ENCODE peak calls at places on chromosomes 11 and 22, in four cellular contexts. Z, B, N and A are unnamed samples.

GRCh38 chr11:17012712-17013547 is 1.3 kb downstream of the PLEKHA7 start:
- DNase-seq in Z (peak), B (peak), N (no peak), A (no peak)

GRCh38 chr22:50015451-50016307 is 3.1 kb upstream of the IL17REL start:
- DNase-seq in Z (peak), B (no peak), N (no peak), A (no peak)

GRCh38 chr11:80146231-80146630 is 705.4 kb upstream of the TENM4 start:
- DNase-seq in Z (no peak), B (no peak), N (no peak), A (no peak)

GRCh38 chr22:25057013-25057881 is 104.7 kb downstream of the KIAA1671 start:
- DNase-seq in Z (peak), B (peak), N (peak), A (no peak)

GRCh38 chr22:44286673-44287072 is 26.1 kb downstream of the SHISAL1 start:
- DNase-seq in Z (no peak), B (no peak), N (no peak), A (no peak)

GRCh38 chr11:65547446-65548125 is 10.6 kb downstream of the LTBP3 start:
- DNase-seq in Z (no peak), B (no peak), N (no peak), A (no peak)

GRCh38 chr22:40920526-40920925 is 30.7 kb upstream of the RBX1 start:
- DNase-seq in Z (no peak), B (no peak), N (no peak), A (no peak)

GRCh38 chr11:44011797-44012196 is 36.0 kb upstream of the ACCSL start:
- DNase-seq in Z (no peak), B (no peak), N (no peak), A (peak)

GRCh38 chr11:76861490-76861953 is 804 bp downstream of the ACER3 start:
- DNase-seq in Z (no peak), B (no peak), N (no peak), A (no peak)

GRCh38 chr11:26578998-26579635 is 7.1 kb upstream of the MUC15 start:
- DNase-seq in Z (no peak), B (no peak), N (no peak), A (no peak)

GRCh38 chr11:44005076-44005800 is 42.5 kb upstream of the ACCSL start:
- DNase-seq in Z (no peak), B (no peak), N (no peak), A (no peak)

GRCh38 chr22:48152916-48153315 is 1390.5 kb downstream of the TBC1D22A start:
- DNase-seq in Z (no peak), B (no peak), N (no peak), A (no peak)

GRCh38 chr11:106828576-106828975 is 189.7 kb downstream of the GUCY1A2 start:
- DNase-seq in Z (no peak), B (no peak), N (no peak), A (no peak)

GRCh38 chr11:132115454-132115853 is 745.0 kb downstream of the NTM start:
- DNase-seq in Z (no peak), B (no peak), N (no peak), A (peak)

GRCh38 chr11:69295995-69296889 is 2.3 kb downstream of the MYEOV start:
- DNase-seq in Z (peak), B (no peak), N (peak), A (peak)

GRCh38 chr11:73990727-73991126 is 8.1 kb upstream of the UCP2 start:
- DNase-seq in Z (no peak), B (no peak), N (no peak), A (no peak)

GRCh38 chr11:59263225-59263894 is 50.6 kb upstream of the MPEG1 start:
- DNase-seq in Z (no peak), B (peak), N (no peak), A (no peak)

GRCh38 chr11:78079232-78080083 is at the start of gene NDUFC2:
- DNase-seq in Z (peak), B (peak), N (peak), A (peak)
- TF ChIP-seq CTCF in Z (no peak), B (no peak), N (no peak), A (no peak)

GRCh38 chr22:38067771-38068360 is 10.7 kb downstream of the PICK1 start:
- DNase-seq in Z (no peak), B (no peak), N (no peak), A (no peak)
- TF ChIP-seq CTCF in Z (no peak), B (no peak), N (no peak), A (no peak)

GRCh38 chr11:130241697-130242096 is 73.0 kb downstream of the ZBTB44 start:
- DNase-seq in Z (no peak), B (no peak), N (no peak), A (no peak)
- TF ChIP-seq CTCF in Z (no peak), B (no peak), N (no peak), A (no peak)

DNA sequence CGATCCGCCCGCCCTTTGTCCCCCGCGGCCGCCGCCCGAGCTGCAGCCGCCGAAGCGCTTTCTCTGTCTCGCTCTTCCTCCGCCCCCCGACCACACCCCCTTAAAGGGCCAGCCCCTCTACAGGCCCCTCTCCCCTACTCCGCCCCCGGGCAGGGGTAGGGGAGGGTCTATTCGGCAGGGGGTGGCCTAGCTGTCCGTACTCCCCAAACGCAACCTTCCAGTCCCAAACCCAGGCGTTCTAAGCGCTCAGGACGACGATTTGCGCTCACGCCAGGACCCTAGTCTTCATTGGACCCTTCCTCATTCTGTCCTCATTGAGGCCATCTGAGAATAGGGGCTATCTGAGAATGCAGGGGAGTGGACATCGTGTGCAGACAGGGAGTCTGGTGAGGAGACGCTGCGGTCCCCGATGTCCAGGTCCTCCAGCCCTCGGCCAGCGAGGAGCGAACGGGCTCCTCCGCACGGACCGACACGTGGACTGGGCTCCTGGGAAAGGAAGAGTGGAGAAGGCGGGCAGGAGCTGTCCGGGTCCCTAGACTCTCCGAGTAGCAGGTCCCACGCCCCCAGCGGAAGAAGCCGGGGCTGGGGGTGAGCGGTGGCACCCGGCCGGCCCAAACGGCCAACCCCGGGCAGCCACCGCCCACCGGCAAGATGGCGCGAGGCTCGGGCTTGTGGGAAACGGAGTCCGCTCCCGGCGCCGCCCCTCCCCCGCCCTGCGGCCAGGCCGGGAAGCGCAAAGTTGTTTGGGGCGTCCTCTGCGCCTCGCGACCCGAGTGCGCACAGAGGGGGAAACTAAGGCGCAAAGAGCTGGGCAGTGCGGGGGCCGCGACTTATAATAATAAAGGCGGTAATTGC is at the start of gene PPP1R14B:
- DNase-seq in Z (peak), B (no peak), N (peak), A (peak)
- TF ChIP-seq CTCF in Z (no peak), B (no peak), N (no peak), A (peak)

GRCh38 chr11:126310229-126310991 is 6.5 kb downstream of the DCPS start:
- DNase-seq in Z (peak), B (peak), N (no peak), A (peak)

GRCh38 chr11:126304457-126305072 is 705 bp downstream of the DCPS start:
- DNase-seq in Z (no peak), B (no peak), N (no peak), A (peak)

GRCh38 chr11:126308271-126308671 is 4.4 kb downstream of the DCPS start:
- DNase-seq in Z (no peak), B (no peak), N (no peak), A (no peak)

GRCh38 chr11:126305699-126306098 is 1.8 kb downstream of the DCPS start:
- DNase-seq in Z (no peak), B (no peak), N (no peak), A (no peak)

GRCh38 chr11:126307706-126308105 is 3.8 kb downstream of the DCPS start:
- DNase-seq in Z (no peak), B (no peak), N (no peak), A (peak)
- TF ChIP-seq CTCF in Z (peak), B (peak), N (peak), A (peak)

GRCh38 chr22:19706661-19707151 is 7.6 kb upstream of the SEPTIN5 start:
- DNase-seq in Z (peak), B (no peak), N (no peak), A (no peak)

GRCh38 chr22:19707347-19708322 is 6.7 kb upstream of the SEPTIN5 start:
- DNase-seq in Z (peak), B (no peak), N (no peak), A (no peak)

GRCh38 chr22:19704355-19705015 is 9.8 kb upstream of the SEPTIN5 start:
- DNase-seq in Z (peak), B (no peak), N (no peak), A (no peak)

GRCh38 chr22:19703869-19704268 is 10.4 kb upstream of the SEPTIN5 start:
- DNase-seq in Z (peak), B (no peak), N (no peak), A (no peak)

GRCh38 chr22:19705181-19705934 is 8.9 kb upstream of the SEPTIN5 start:
- DNase-seq in Z (peak), B (no peak), N (no peak), A (no peak)
- TF ChIP-seq CTCF in Z (no peak), B (peak), N (no peak), A (peak)

GRCh38 chr11:2778630-2779498 is 79.1 kb upstream of the KCNQ1OT1 start:
- DNase-seq in Z (peak), B (no peak), N (peak), A (peak)
- TF ChIP-seq CTCF in Z (peak), B (no peak), N (no peak), A (no peak)

DNA sequence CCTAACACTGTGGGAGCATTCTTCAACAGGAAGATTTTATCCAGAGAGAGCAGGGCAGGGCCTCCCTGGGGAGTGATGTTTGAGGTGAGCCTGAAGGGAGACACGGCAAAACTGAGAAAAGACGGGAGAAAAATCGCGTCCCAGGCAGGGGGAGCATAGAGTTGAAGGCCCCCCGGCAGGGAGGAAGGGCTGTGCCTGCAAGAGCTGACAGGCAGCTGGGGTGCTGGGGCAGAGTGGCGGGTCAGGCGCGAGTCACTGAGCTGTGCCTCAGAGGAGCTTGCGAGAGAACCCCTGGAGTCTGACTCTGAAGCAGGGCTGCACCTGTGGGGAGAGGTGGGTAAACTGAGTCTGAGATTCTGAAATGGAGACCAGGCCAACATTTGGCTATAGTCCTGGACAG is 14.8 kb downstream of the PKNOX2 start:
- DNase-seq in Z (no peak), B (no peak), N (no peak), A (no peak)
- TF ChIP-seq CTCF in Z (no peak), B (no peak), N (no peak), A (no peak)

DNA sequence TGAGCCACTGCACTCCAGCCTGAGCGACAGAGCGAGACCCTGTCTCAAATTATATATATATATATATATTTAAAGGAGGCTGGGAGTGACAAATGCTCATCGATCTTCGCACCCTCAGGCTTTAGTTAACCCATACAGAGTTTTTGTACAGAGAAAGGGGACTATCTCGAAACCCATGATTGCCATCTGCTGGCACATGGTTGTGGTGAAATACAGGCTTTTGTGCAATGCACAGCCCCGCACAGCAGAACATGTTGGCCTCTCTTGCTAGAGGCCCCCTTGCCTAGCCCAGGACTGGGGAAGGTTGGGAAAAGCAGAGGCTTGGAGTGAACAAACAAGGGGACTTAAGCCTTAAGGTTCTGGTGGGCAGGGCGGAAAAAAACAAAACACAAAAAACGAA is 3.6 kb downstream of the MYBPC3 start:
- DNase-seq in Z (no peak), B (peak), N (no peak), A (peak)
- TF ChIP-seq CTCF in Z (no peak), B (peak), N (peak), A (no peak)

DNA sequence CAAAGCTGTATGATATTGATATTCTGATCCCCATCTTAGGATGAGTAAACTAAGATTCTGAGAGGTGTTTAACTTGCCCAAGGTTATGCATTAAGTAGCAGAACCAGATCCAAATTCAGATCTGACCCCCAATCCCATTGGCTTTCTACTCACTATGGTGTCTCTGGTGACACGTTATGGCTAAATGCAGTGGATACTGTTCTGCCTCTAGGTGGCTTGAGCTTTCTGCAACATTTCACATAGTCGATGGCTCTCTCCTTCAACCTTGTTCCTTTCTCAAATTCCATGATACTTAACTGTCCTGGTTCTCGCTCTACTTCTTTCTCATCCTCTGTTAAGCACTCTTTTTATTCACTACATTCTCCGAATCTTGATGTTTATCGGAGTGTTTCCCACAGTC is 9.4 kb downstream of the C11orf97 start:
- DNase-seq in Z (no peak), B (no peak), N (no peak), A (peak)
- TF ChIP-seq CTCF in Z (peak), B (peak), N (peak), A (peak)